ENCODE peak calls at places on chromosomes 5 and 9, in nine cellular contexts. E is HuH-7; B is mucosa of descending colon; Q is stimulated activated CD4-positive, alpha-beta T cell treated with anti-CD3 and anti-CD28 coated beads, Interleukin-1b, Interleukin-23, amount 100 ng/mL, for 4 hours; F is heart right ventricle; D is thyroid gland; I is stimulated activated CD8-positive, alpha-beta memory T cell treated with anti-CD3 and anti-CD28 coated beads, Interleukin-4, amount 100 ng/mL, for 24 hours; J is stimulated activated naive B cell treated with anti-CD40 and anti-IgM and Interleukin-4, amounts not matched to agents 10 μg/mL and 1 μg/mL and 100 μg/mL, for 72 hours; H is NCI-H748 treated with DMSO at 0.1 percent for 48 hours. C is an unnamed sample.

GRCh38 chr9:70551391-70551790 is 136.9 kb upstream of the KLF9 start:
- DNase-seq in E (no peak), B (no peak), Q (no peak), F (no peak), D (no peak), I (no peak), J (no peak), H (no peak), C (no peak)

GRCh38 chr5:133111299-133111698 is 59.5 kb downstream of the HSPA4 start:
- DNase-seq in E (peak), B (peak), Q (peak), F (peak), D (peak), I (peak), J (peak), H (peak), C (peak)

GRCh38 chr9:129932303-129933151 is 97.3 kb downstream of the USP20 start:
- DNase-seq in E (no peak), B (no peak), Q (no peak), F (peak), D (no peak), I (no peak), J (peak), H (no peak), C (peak)

GRCh38 chr9:10127867-10128266 is 484.9 kb downstream of the PTPRD start:
- DNase-seq in E (no peak), B (no peak), Q (no peak), F (no peak), D (no peak), I (no peak), J (no peak), H (no peak), C (no peak)

GRCh38 chr9:127776919-127777280 is 1.6 kb downstream of the SH2D3C start:
- DNase-seq in E (no peak), B (no peak), Q (no peak), F (no peak), D (no peak), I (no peak), J (no peak), H (no peak), C (no peak)

GRCh38 chr5:40021007-40021406 is 596.2 kb upstream of the DAB2 start:
- DNase-seq in E (no peak), B (no peak), Q (no peak), F (no peak), D (no peak), I (no peak), J (no peak), H (no peak), C (no peak)

GRCh38 chr9:12880406-12881016 is 105.7 kb downstream of the LURAP1L start:
- DNase-seq in E (no peak), B (no peak), Q (no peak), F (no peak), D (no peak), I (no peak), J (no peak), H (no peak), C (no peak)

GRCh38 chr9:81724242-81724889 is 35.0 kb upstream of the TLE1 start:
- DNase-seq in E (no peak), B (no peak), Q (no peak), F (peak), D (no peak), I (no peak), J (no peak), H (no peak), C (peak)

GRCh38 chr5:126927424-126927823 is 102.9 kb downstream of the MARCHF3 start:
- DNase-seq in E (no peak), B (no peak), Q (no peak), F (no peak), D (no peak), I (no peak), J (no peak), H (no peak), C (no peak)

GRCh38 chr9:132372177-132373095 is 17.6 kb upstream of the SETX start:
- DNase-seq in E (no peak), B (no peak), Q (no peak), F (peak), D (peak), I (no peak), J (no peak), H (no peak), C (no peak)